ENCODE peak calls at places on chromosomes 4 and X, in eight cellular contexts. W is GM12892, O is fibroblast of the conjunctiva, M is stromal cell of bone marrow, S is left cardiac atrium, G is dorsolateral prefrontal cortex, T is H4, N is kidney epithelial cell. L is an unnamed sample.

GRCh38 chr4:125070869-125071268 is 243.9 kb upstream of the FAT4 start:
- DNase-seq in W (no peak), O (no peak), M (no peak), S (no peak), G (no peak), T (peak), N (no peak), L (no peak)

GRCh38 chr4:37934096-37934495 is 26.1 kb upstream of the PTTG2 start:
- DNase-seq in W (no peak), O (no peak), M (no peak), S (no peak), G (no peak), T (no peak), N (no peak), L (no peak)

GRCh38 chrX:134396174-134396573 is 63.8 kb upstream of the HPRT1 start:
- DNase-seq in W (no peak), O (no peak), M (no peak), S (no peak), G (no peak), T (no peak), N (no peak), L (no peak)

GRCh38 chr4:48641401-48641800 is 138.7 kb downstream of the FRYL start:
- DNase-seq in W (no peak), O (no peak), M (no peak), S (no peak), G (no peak), T (no peak), N (no peak), L (no peak)

GRCh38 chrX:131271274-131271673 is 17.8 kb downstream of the IGSF1 start:
- DNase-seq in W (no peak), O (no peak), M (no peak), S (no peak), G (no peak), T (no peak), N (no peak), L (no peak)

GRCh38 chr4:139300431-139301142 is 718 bp upstream of the NAA15 start:
- DNase-seq in W (no peak), O (peak), M (no peak), S (no peak), G (no peak), T (peak), N (no peak), L (no peak)

GRCh38 chrX:106391284-106391852 is 220.4 kb upstream of the RADX start:
- DNase-seq in W (no peak), O (no peak), M (no peak), S (no peak), G (no peak), T (no peak), N (no peak), L (no peak)

GRCh38 chr4:122412547-122412946 is 33.7 kb downstream of the ADAD1 start:
- DNase-seq in W (no peak), O (no peak), M (no peak), S (no peak), G (no peak), T (peak), N (no peak), L (no peak)

GRCh38 chr4:93841803-93842202 is 13.2 kb downstream of the ATOH1 start:
- DNase-seq in W (no peak), O (no peak), M (no peak), S (no peak), G (no peak), T (no peak), N (no peak), L (no peak)

GRCh38 chr4:26020896-26021295 is 106.9 kb downstream of the SMIM20 start:
- DNase-seq in W (no peak), O (no peak), M (no peak), S (no peak), G (no peak), T (no peak), N (no peak), L (no peak)

GRCh38 chr4:169116270-169116901 is 106.3 kb upstream of the CBR4 start:
- DNase-seq in W (no peak), O (no peak), M (no peak), S (no peak), G (peak), T (no peak), N (no peak), L (no peak)

GRCh38 chr4:151806511-151806927 is 45.7 kb upstream of the GATB start:
- DNase-seq in W (no peak), O (no peak), M (peak), S (peak), G (no peak), T (peak), N (no peak), L (no peak)

GRCh38 chr4:111748157-111748556 is 397.1 kb upstream of the FAM241A start:
- DNase-seq in W (no peak), O (no peak), M (no peak), S (no peak), G (no peak), T (no peak), N (no peak), L (no peak)

GRCh38 chrX:1476682-1477081 is 24.0 kb upstream of the ASMTL start:
- DNase-seq in W (no peak), O (no peak), M (no peak), S (no peak), G (no peak), T (no peak), N (no peak), L (no peak)

GRCh38 chr4:183183906-183184535 is 85.0 kb downstream of the WWC2 start:
- DNase-seq in W (no peak), O (no peak), M (no peak), S (no peak), G (no peak), T (no peak), N (no peak), L (no peak)

GRCh38 chrX:41984628-41985027 is 61.3 kb upstream of the CASK start:
- DNase-seq in W (no peak), O (no peak), M (no peak), S (no peak), G (no peak), T (peak), N (peak), L (no peak)

GRCh38 chr4:169899295-169899694 is 126.9 kb downstream of the MFAP3L start:
- DNase-seq in W (no peak), O (no peak), M (no peak), S (no peak), G (no peak), T (peak), N (no peak), L (no peak)

GRCh38 chrX:44305921-44306320 is 37.6 kb downstream of the EFHC2 start:
- DNase-seq in W (no peak), O (no peak), M (no peak), S (no peak), G (no peak), T (peak), N (no peak), L (no peak)

GRCh38 chr4:170853422-170854021 is 763.8 kb upstream of the AADAT start:
- DNase-seq in W (no peak), O (peak), M (peak), S (peak), G (peak), T (peak), N (no peak), L (peak)

GRCh38 chrX:44012484-44013096 is 39.4 kb upstream of the NDP start:
- DNase-seq in W (no peak), O (peak), M (peak), S (peak), G (no peak), T (peak), N (peak), L (peak)

GRCh38 chr4:172952052-172952451 is 216.6 kb upstream of the GALNT7 start:
- DNase-seq in W (no peak), O (no peak), M (no peak), S (no peak), G (no peak), T (no peak), N (no peak), L (no peak)

GRCh38 chr4:157713342-157713741 is 459.5 kb downstream of the GASK1B start:
- DNase-seq in W (no peak), O (no peak), M (no peak), S (no peak), G (no peak), T (peak), N (peak), L (no peak)

GRCh38 chrX:68919707-68920106 is 90.9 kb downstream of the EFNB1 start:
- DNase-seq in W (no peak), O (no peak), M (no peak), S (no peak), G (no peak), T (no peak), N (no peak), L (no peak)

GRCh38 chrX:150226223-150226965 is 136.7 kb upstream of the MAMLD1 start:
- DNase-seq in W (no peak), O (no peak), M (no peak), S (no peak), G (no peak), T (no peak), N (no peak), L (no peak)

GRCh38 chr4:38109896-38110295 is 149.7 kb downstream of the PTTG2 start:
- DNase-seq in W (no peak), O (no peak), M (no peak), S (no peak), G (no peak), T (no peak), N (no peak), L (no peak)

GRCh38 chr4:156169861-156170260 is 216.2 kb upstream of the CTSO start:
- DNase-seq in W (no peak), O (no peak), M (no peak), S (no peak), G (no peak), T (no peak), N (no peak), L (no peak)

GRCh38 chr4:151744614-151745013 is 16.2 kb downstream of the GATB start:
- DNase-seq in W (no peak), O (peak), M (peak), S (no peak), G (no peak), T (peak), N (peak), L (no peak)

GRCh38 chr4:21806991-21807390 is 141.6 kb downstream of the KCNIP4 start:
- DNase-seq in W (no peak), O (no peak), M (no peak), S (no peak), G (no peak), T (no peak), N (no peak), L (no peak)

GRCh38 chrX:68419934-68420333 is 13.4 kb downstream of the OPHN1 start:
- DNase-seq in W (no peak), O (no peak), M (no peak), S (no peak), G (no peak), T (no peak), N (no peak), L (no peak)

GRCh38 chrX:17655232-17656034 is 81.9 kb upstream of the SCML1 start:
- DNase-seq in W (no peak), O (no peak), M (no peak), S (no peak), G (peak), T (no peak), N (no peak), L (no peak)

GRCh38 chrX:58025979-58026378 is 115.7 kb upstream of the ZXDA start:
- DNase-seq in W (peak), O (no peak), M (peak), S (peak), G (no peak), T (no peak), N (no peak), L (no peak)

GRCh38 chr4:23779422-23779821 is 110.4 kb downstream of the PPARGC1A start:
- DNase-seq in W (no peak), O (no peak), M (no peak), S (no peak), G (no peak), T (no peak), N (no peak), L (no peak)

L was measured in Right ventricle myocardium superior.